ENCODE peak calls at places on chromosomes 4 and X, in four cellular contexts. F is IMR-90, K is GM12878, T is K562. M is an unnamed sample.

GRCh38 chrX:13627306-13627705 is 25.6 kb upstream of the TCEANC start:
- DNase-seq in F (no peak), K (no peak), T (no peak), M (no peak)

GRCh38 chrX:16250296-16250695 is 83.0 kb downstream of the MAGEB17 start:
- DNase-seq in F (peak), K (no peak), T (no peak), M (no peak)

GRCh38 chrX:24702362-24703184 is 8.9 kb downstream of the POLA1 start:
- DNase-seq in F (no peak), K (peak), T (no peak), M (no peak)

GRCh38 chrX:70455366-70456202 is 10.9 kb downstream of the DLG3 start:
- DNase-seq in F (no peak), K (no peak), T (no peak), M (peak)

GRCh38 chrX:116232833-116233232 is 62.3 kb downstream of the AGTR2 start:
- DNase-seq in F (peak), K (no peak), T (no peak), M (no peak)

GRCh38 chr4:149113804-149114430 is 671.7 kb upstream of the NR3C2 start:
- DNase-seq in F (peak), K (no peak), T (no peak), M (no peak)

GRCh38 chr4:4356106-4357041 is 30.5 kb upstream of the NSG1 start:
- DNase-seq in F (no peak), K (no peak), T (no peak), M (no peak)

GRCh38 chrX:48945517-48946348 is 11.7 kb downstream of the OTUD5 start:
- DNase-seq in F (peak), K (no peak), T (peak), M (peak)

GRCh38 chrX:283115-283845 is 2.1 kb downstream of the PLCXD1 start:
- DNase-seq in F (peak), K (peak), T (peak), M (peak)

GRCh38 chr4:10619220-10619619 is 65.3 kb downstream of the CLNK start:
- DNase-seq in F (peak), K (no peak), T (no peak), M (no peak)

GRCh38 chr4:183783933-183784622 is 121.0 kb upstream of the STOX2 start:
- DNase-seq in F (peak), K (no peak), T (no peak), M (no peak)

GRCh38 chrX:20362268-20363002 is 95.7 kb upstream of the RPS6KA3 start:
- DNase-seq in F (peak), K (no peak), T (no peak), M (no peak)

GRCh38 chrX:13898084-13898483 is 81.2 kb upstream of the GPM6B start:
- DNase-seq in F (peak), K (peak), T (no peak), M (peak)

GRCh38 chr4:119026662-119027444 is 108.8 kb upstream of the MYOZ2 start:
- DNase-seq in F (no peak), K (no peak), T (no peak), M (no peak)

GRCh38 chr4:155530290-155530689 is 136.4 kb upstream of the GUCY1A1 start:
- DNase-seq in F (no peak), K (no peak), T (no peak), M (no peak)

GRCh38 chrX:46117234-46117633 is 428.0 kb downstream of the ZNF674 start:
- DNase-seq in F (no peak), K (no peak), T (no peak), M (no peak)

GRCh38 chr4:37666625-37667071 is 19.5 kb downstream of the RELL1 start:
- DNase-seq in F (peak), K (no peak), T (no peak), M (no peak)

GRCh38 chr4:7169134-7169533 is 23.2 kb upstream of the SORCS2 start:
- DNase-seq in F (no peak), K (no peak), T (no peak), M (no peak)

GRCh38 chr4:55069248-55069647 is 56.1 kb downstream of the KDR start:
- DNase-seq in F (no peak), K (no peak), T (no peak), M (no peak)

GRCh38 chrX:101656817-101657216 is 2.8 kb downstream of the ARMCX2 start:
- DNase-seq in F (no peak), K (no peak), T (no peak), M (no peak)

GRCh38 chrX:40651620-40652223 is 4.4 kb upstream of the CXorf38 start:
- DNase-seq in F (peak), K (no peak), T (peak), M (peak)

GRCh38 chr4:96566755-96567154 is 726.9 kb downstream of the PDHA2 start:
- DNase-seq in F (no peak), K (no peak), T (no peak), M (no peak)

GRCh38 chr4:156638332-156638731 is 333.3 kb downstream of the PDGFC start:
- DNase-seq in F (peak), K (no peak), T (no peak), M (no peak)
- H2AFZ ChIP-seq in F (no peak), K (no peak), T (no peak), M (peak)

DNA sequence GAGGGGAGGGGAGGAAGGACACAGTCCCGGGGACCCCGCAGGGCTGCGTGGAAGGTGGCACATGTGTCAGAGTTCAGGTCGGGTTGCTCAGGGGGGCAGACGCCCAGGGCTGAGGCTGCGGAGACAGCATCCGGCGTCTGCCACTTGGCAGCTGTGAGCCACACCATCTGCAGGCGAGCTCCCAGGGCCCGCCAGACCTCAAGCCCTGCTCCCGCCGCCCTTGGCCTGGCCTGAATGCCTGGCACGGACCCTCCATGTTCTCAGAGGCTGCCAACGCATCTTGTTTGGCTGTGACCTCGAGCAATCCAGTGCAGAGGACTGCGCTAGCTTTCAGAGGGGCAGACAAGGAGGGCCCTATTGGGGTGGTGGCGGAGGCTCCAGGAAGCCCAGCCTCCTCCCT is 5.1 kb downstream of the BGN start:
- DNase-seq in F (no peak), K (no peak), T (no peak), M (peak)
- TF ChIP-seq RCOR1 in F (no peak), K (no peak), T (no peak), M (no peak)

GRCh38 chrX:77446029-77446585 is 1.1 kb upstream of the FGF16 start:
- DNase-seq in F (no peak), K (no peak), T (no peak), M (no peak)

GRCh38 chrX:77446840-77447239 is 349 bp upstream of the FGF16 start:
- DNase-seq in F (no peak), K (no peak), T (no peak), M (no peak)

GRCh38 chrX:77450415-77450814 is 3.2 kb downstream of the FGF16 start:
- DNase-seq in F (no peak), K (no peak), T (no peak), M (no peak)

GRCh38 chrX:77448170-77448569 is 981 bp downstream of the FGF16 start:
- DNase-seq in F (no peak), K (no peak), T (no peak), M (no peak)

DNA sequence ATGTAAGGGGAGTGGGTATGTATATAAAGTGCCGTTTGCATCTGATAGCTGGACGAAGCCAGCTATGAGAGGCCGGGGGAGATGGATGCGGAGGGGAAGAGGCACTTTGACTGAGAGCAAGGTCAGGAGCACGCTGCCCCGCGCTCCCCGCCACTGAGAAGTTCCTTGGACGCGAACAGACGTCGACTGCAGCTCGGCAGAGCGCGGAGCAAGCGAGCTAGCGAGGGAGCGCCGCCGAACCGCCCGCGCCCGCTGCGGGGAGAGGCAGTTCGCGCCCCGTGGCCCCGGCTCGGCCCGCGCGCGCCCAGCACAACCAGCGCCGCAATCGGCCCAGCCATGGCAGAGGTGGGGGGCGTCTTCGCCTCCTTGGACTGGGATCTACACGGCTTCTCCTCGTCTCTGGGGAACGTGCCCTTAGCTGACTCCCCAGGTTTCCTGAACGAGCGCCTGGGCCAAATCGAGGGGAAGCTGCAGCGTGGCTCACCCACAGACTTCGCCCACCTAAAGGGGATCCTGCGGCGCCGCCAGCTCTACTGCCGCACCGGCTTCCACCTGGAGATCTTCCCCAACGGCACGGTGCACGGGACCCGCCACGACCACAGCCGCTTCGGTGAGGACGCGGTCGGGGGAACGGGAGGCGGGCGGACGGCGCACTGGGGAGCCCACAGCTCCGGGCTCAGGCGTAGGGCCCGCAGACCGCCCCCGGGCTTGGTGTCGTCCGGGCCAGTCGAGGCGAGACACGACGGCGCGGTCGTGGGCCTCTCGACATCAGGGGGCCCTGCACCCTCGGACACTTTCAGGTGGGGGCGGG is at the start of gene FGF16:
- DNase-seq in F (no peak), K (no peak), T (no peak), M (peak)
- H2AFZ ChIP-seq in F (peak), K (no peak), T (no peak), M (no peak)

DNA sequence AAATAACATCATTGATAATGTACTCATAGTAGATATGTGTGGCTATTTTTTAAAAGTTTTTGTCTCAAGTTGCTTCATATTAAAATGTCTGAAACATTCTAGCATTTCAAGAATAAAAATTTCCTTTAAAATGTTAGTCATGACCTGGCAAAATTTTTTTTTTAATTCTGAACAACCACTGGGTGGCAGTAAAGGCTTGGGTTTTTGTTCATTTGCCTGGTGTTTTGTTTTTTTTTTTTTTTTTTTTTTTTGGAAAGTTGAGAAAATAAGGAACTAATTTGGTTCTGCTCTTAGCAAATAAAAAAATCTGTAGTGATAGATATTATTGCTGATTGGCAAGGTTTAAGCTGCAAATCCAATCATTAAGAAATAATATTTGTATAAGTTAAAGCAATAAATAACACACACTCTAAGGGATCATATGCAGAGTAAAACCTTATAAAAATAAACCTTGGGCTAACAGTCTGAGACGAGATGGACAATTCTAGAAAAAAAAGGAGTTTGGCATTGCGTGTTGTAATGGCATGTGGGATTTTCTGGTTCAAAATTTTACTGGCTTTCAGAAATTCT is 81.4 kb downstream of the CEP44 start:
- DNase-seq in F (peak), K (no peak), T (peak), M (peak)
- TF ChIP-seq RCOR1 in F (no peak), K (no peak), T (no peak), M (no peak)

DNA sequence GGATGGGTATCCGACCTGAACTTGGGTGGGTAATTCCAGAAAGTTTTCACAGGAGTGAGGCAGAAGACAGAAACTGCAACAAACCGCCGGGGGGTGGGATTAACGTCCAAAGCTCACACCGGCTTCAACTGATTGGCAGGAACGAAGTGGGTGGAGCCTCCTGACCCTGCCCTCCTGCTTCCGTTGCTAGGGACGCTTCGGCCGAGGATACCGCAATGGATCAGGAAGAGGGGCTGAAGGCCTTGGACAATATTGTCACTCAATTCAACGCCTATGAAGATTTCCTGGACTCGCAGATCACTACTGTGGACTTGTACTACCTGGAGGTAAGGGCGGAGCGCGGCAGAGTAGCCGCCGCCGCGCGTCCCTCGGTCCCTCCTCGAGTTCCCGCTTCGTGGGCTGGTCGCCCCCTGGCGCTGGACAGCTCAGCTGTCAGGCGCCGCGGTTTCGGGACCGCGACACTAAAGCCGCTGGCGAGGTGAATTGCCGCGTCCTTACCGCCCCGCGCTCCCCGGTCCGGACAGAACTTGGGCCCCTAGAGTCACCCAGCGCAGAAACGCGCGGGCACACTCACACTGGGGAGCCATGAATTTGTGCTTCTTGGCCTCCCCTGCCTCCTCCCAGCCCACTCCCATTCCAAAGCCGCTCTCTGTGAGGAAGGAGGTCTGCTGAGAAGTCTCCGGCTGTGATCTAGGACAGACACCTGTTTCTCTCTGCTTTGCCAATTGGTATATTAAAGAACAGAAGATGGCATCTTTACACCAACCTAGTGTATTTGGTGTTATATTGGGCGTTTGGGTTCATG is at the start of gene CFAP299:
- DNase-seq in F (peak), K (peak), T (peak), M (peak)
- H2AFZ ChIP-seq in F (peak), K (peak), T (peak), M (peak)

DNA sequence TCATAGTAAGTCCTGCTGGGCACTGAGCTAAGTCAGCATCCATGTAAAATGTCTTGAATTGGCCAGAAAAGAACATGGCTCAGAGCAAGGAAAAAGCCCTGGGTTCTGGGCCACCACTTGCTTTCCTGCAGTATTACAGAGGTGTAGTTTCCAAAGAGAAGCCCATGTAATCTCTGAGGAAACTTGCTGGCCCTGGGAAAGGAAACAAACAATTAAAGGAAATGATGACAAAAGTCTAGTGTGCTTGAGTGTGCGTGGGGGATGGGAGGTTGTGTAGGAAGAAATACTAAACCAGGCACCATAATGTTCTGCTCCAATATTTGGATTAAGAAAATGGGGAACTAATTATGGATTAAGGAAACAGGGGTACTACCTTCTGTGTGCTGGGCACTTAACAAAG is 39.5 kb upstream of the SMIM10L2A start:
- DNase-seq in F (no peak), K (no peak), T (no peak), M (no peak)
- TF ChIP-seq RCOR1 in F (no peak), K (no peak), T (no peak), M (no peak)

DNA sequence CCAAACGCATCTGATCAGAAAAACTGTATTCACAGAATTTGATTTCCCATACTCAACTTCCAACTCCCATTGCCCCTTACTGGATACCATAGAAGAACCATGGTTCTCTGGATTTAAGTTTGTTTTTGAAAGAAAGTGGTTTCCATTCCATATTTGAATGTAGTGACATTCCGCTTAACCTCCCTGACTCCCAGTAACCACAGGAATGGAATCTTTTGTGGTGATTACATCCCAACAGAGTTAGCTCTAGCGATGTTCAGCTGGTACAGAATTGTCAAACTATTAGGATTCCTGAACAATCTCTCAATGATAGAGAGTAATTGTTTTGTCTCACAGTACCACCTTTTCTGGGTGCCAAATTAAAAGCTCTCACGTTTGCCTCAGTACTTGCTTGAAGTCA is 1.7 kb downstream of the NUDT10 start:
- DNase-seq in F (no peak), K (no peak), T (no peak), M (no peak)
- H2AFZ ChIP-seq in F (no peak), K (no peak), T (no peak), M (no peak)

DNA sequence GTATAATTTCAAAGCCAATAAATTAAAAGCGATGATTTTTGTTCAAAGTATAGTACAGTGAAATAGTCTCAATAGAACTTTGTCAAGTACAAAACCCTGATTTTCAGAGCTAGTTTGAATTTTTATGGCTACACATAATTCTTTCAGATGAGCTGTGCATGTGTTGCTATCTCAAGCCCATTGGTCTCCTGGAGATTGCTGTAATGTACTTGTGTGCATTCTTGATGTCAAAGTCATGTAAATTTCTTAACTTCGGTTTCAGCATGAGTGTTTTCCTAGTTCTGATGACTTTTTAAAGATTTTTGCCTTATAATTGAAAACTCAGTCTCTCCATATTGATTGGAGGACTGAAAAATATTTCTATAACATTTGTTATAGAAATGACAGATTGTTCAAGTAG is 200.9 kb downstream of the CEP135 start:
- DNase-seq in F (peak), K (no peak), T (no peak), M (no peak)
- TF ChIP-seq RCOR1 in F (no peak), K (no peak), T (no peak), M (no peak)

GRCh38 chr4:189802884-189803283 is 137.8 kb upstream of the FRG1 start:
- DNase-seq in F (no peak), K (no peak), T (no peak), M (peak)
- H2AFZ ChIP-seq in F (no peak), K (no peak), T (no peak), M (no peak)

M was measured in SK-N-SH.